ENCODE peak calls at places on chromosomes 12 and 14, in nine cellular contexts. V is cardiac septum; G is ecto neural progenitor cell; K is T-helper 22 cell; S is NCI-H345; L is activated naive CD8-positive, alpha-beta T cell treated with anti-CD3 and anti-CD28 coated beads for 36 hours; R is germinal center; B is fibroblast of mammary gland; D is GM04504. W is an unnamed sample.

GRCh38 chr12:461425-461824 is 1.7 kb downstream of the B4GALNT3 start:
- DNase-seq in V (no peak), G (no peak), K (no peak), S (no peak), L (no peak), R (no peak), B (no peak), D (no peak), W (no peak)

GRCh38 chr12:18824287-18824686 is 86.4 kb downstream of the CAPZA3 start:
- DNase-seq in V (no peak), G (no peak), K (no peak), S (no peak), L (no peak), R (no peak), B (no peak), D (no peak), W (no peak)

GRCh38 chr12:2682301-2683282 is 112.2 kb upstream of the FKBP4 start:
- DNase-seq in V (no peak), G (peak), K (no peak), S (peak), L (peak), R (no peak), B (peak), D (no peak), W (peak)

GRCh38 chr14:101600336-101600890 is 39.1 kb downstream of the DIO3 start:
- DNase-seq in V (peak), G (no peak), K (no peak), S (no peak), L (no peak), R (no peak), B (no peak), D (no peak), W (no peak)

GRCh38 chr12:65335021-65335714 is 56.7 kb downstream of the MSRB3 start:
- DNase-seq in V (no peak), G (no peak), K (no peak), S (no peak), L (no peak), R (no peak), B (peak), D (peak), W (peak)

GRCh38 chr14:31124197-31124596 is 83.4 kb downstream of the HECTD1 start:
- DNase-seq in V (no peak), G (no peak), K (peak), S (no peak), L (no peak), R (no peak), B (no peak), D (no peak), W (no peak)

GRCh38 chr14:50018236-50019210 is 97.8 kb downstream of the VCPKMT start:
- DNase-seq in V (no peak), G (no peak), K (no peak), S (no peak), L (no peak), R (no peak), B (peak), D (no peak), W (peak)

GRCh38 chr14:101494826-101495225 is 66.5 kb upstream of the DIO3 start:
- DNase-seq in V (peak), G (peak), K (no peak), S (no peak), L (no peak), R (no peak), B (no peak), D (no peak), W (no peak)

GRCh38 chr14:101187017-101187815 is 283.7 kb upstream of the RTL1 start:
- DNase-seq in V (no peak), G (no peak), K (no peak), S (no peak), L (no peak), R (no peak), B (no peak), D (no peak), W (no peak)

GRCh38 chr12:80420075-80420474 is 24.0 kb upstream of the PTPRQ start:
- DNase-seq in V (no peak), G (no peak), K (no peak), S (no peak), L (no peak), R (no peak), B (no peak), D (no peak), W (no peak)

GRCh38 chr12:94308612-94309011 is 151.1 kb downstream of the CEP83 start:
- DNase-seq in V (no peak), G (no peak), K (no peak), S (no peak), L (no peak), R (no peak), B (peak), D (no peak), W (no peak)

GRCh38 chr12:120399531-120399930 is 30.6 kb upstream of the MSI1 start:
- DNase-seq in V (no peak), G (no peak), K (no peak), S (no peak), L (no peak), R (no peak), B (peak), D (no peak), W (peak)

GRCh38 chr14:105331575-105332351 is 17.2 kb downstream of the PACS2 start:
- DNase-seq in V (no peak), G (no peak), K (no peak), S (no peak), L (no peak), R (no peak), B (no peak), D (no peak), W (no peak)

GRCh38 chr12:79162948-79163347 is 298.4 kb downstream of the SYT1 start:
- DNase-seq in V (no peak), G (no peak), K (no peak), S (no peak), L (no peak), R (no peak), B (no peak), D (no peak), W (no peak)

GRCh38 chr12:48197549-48197966 is 5.5 kb downstream of the OR10AD1 start:
- DNase-seq in V (no peak), G (no peak), K (no peak), S (no peak), L (no peak), R (peak), B (peak), D (no peak), W (peak)

GRCh38 chr12:6662906-6663742 is at the start of gene ING4:
- DNase-seq in V (peak), G (peak), K (peak), S (peak), L (peak), R (peak), B (peak), D (peak), W (peak)

GRCh38 chr12:58915634-58916033 is 4.7 kb downstream of the LRIG3 start:
- DNase-seq in V (no peak), G (no peak), K (no peak), S (peak), L (no peak), R (no peak), B (peak), D (peak), W (no peak)

GRCh38 chr12:79183946-79184345 is 319.4 kb downstream of the SYT1 start:
- DNase-seq in V (no peak), G (no peak), K (no peak), S (no peak), L (no peak), R (no peak), B (peak), D (no peak), W (no peak)

GRCh38 chr12:89756638-89757321 is 48.1 kb upstream of the ATP2B1 start:
- DNase-seq in V (no peak), G (no peak), K (no peak), S (no peak), L (peak), R (peak), B (peak), D (peak), W (peak)

GRCh38 chr12:50647479-50647878 is 116.4 kb upstream of the ATF1 start:
- DNase-seq in V (no peak), G (no peak), K (no peak), S (no peak), L (no peak), R (no peak), B (peak), D (no peak), W (no peak)

GRCh38 chr14:92917041-92917940 is 5.7 kb upstream of the CHGA start:
- DNase-seq in V (no peak), G (no peak), K (no peak), S (peak), L (no peak), R (no peak), B (no peak), D (no peak), W (no peak)

GRCh38 chr12:77163068-77163810 is 97.9 kb upstream of the E2F7 start:
- DNase-seq in V (no peak), G (no peak), K (no peak), S (peak), L (no peak), R (no peak), B (no peak), D (no peak), W (no peak)

GRCh38 chr14:34981743-34982420 is 910 bp upstream of the SRP54 start:
- DNase-seq in V (no peak), G (no peak), K (peak), S (no peak), L (peak), R (peak), B (no peak), D (no peak), W (no peak)

GRCh38 chr14:80164991-80165390 is 46.3 kb downstream of the DIO2 start:
- DNase-seq in V (no peak), G (no peak), K (no peak), S (no peak), L (no peak), R (no peak), B (peak), D (no peak), W (peak)

GRCh38 chr14:44300911-44301310 is 206.2 kb downstream of the FSCB start:
- DNase-seq in V (no peak), G (no peak), K (no peak), S (no peak), L (no peak), R (no peak), B (no peak), D (no peak), W (no peak)

GRCh38 chr12:62537544-62537943 is 70.9 kb downstream of the MON2 start:
- DNase-seq in V (no peak), G (no peak), K (no peak), S (no peak), L (no peak), R (no peak), B (peak), D (peak), W (peak)

GRCh38 chr12:89669197-89669596 is 39.4 kb downstream of the ATP2B1 start:
- DNase-seq in V (no peak), G (no peak), K (no peak), S (no peak), L (no peak), R (no peak), B (no peak), D (no peak), W (no peak)

GRCh38 chr14:92914087-92914656 is 8.8 kb upstream of the CHGA start:
- DNase-seq in V (no peak), G (peak), K (no peak), S (no peak), L (peak), R (no peak), B (peak), D (peak), W (peak)

GRCh38 chr14:61493239-61493638 is 171.9 kb downstream of the PRKCH start:
- DNase-seq in V (no peak), G (no peak), K (no peak), S (no peak), L (no peak), R (no peak), B (peak), D (peak), W (peak)

GRCh38 chr14:26775765-26776577 is 178.1 kb upstream of the NOVA1 start:
- DNase-seq in V (no peak), G (no peak), K (no peak), S (peak), L (no peak), R (no peak), B (peak), D (no peak), W (peak)

GRCh38 chr14:23910876-23911210 is 42.7 kb upstream of the DHRS4 start:
- DNase-seq in V (no peak), G (no peak), K (no peak), S (no peak), L (no peak), R (no peak), B (no peak), D (no peak), W (no peak)

GRCh38 chr14:51873221-51873893 is 12.9 kb downstream of the GNG2 start:
- DNase-seq in V (no peak), G (no peak), K (no peak), S (peak), L (peak), R (peak), B (peak), D (peak), W (peak)

GRCh38 chr12:48454675-48455074 is 17.7 kb upstream of the ANP32D start:
- DNase-seq in V (no peak), G (no peak), K (no peak), S (no peak), L (no peak), R (peak), B (peak), D (peak), W (peak)

GRCh38 chr12:90090929-90091651 is 382.5 kb upstream of the ATP2B1 start:
- DNase-seq in V (no peak), G (peak), K (no peak), S (no peak), L (peak), R (no peak), B (peak), D (peak), W (peak)

GRCh38 chr12:55828357-55828756 is 1.0 kb downstream of the DNAJC14 start:
- DNase-seq in V (no peak), G (no peak), K (no peak), S (no peak), L (no peak), R (no peak), B (no peak), D (no peak), W (no peak)

GRCh38 chr12:57825451-57825850 is 6.9 kb upstream of the AVIL start:
- DNase-seq in V (no peak), G (no peak), K (no peak), S (no peak), L (no peak), R (no peak), B (no peak), D (no peak), W (no peak)

GRCh38 chr12:18546399-18546798 is 191.4 kb downstream of the PLCZ1 start:
- DNase-seq in V (no peak), G (no peak), K (no peak), S (peak), L (no peak), R (no peak), B (peak), D (peak), W (no peak)